ENCODE peak calls at places on chromosomes 2 and 18, in eight cellular contexts. N is HepG2; B is foreskin keratinocyte; Q is right atrium auricular region; T is CD4-positive, alpha-beta T cell; V is OCI-LY7; E is pancreas; I is BJ. R is an unnamed sample.

GRCh38 chr18:35143615-35144596 is 96.9 kb upstream of the ZNF397 start:
- DNase-seq in V (peak), N (peak), E (peak), Q (no peak), B (peak), I (no peak), T (peak), R (peak)

GRCh38 chr2:85095094-85095493 is 38.1 kb upstream of the TCF7L1 start:
- DNase-seq in E (no peak), I (no peak), V (no peak), T (no peak), Q (no peak), N (no peak), B (no peak), R (no peak)

GRCh38 chr18:68997845-68998244 is 200.0 kb downstream of the CCDC102B start:
- DNase-seq in V (no peak), E (no peak), T (no peak), B (no peak), N (no peak), I (no peak), Q (no peak), R (no peak)

GRCh38 chr2:205139822-205140612 is 542.3 kb upstream of the NRP2 start:
- DNase-seq in Q (no peak), T (no peak), E (no peak), B (no peak), V (no peak), N (no peak), I (no peak), R (no peak)

GRCh38 chr2:43221660-43222471 is 4.5 kb downstream of the ZFP36L2 start:
- DNase-seq in N (peak), I (peak), V (peak), Q (peak), E (peak), B (peak), T (peak), R (peak)

GRCh38 chr18:77081387-77081773 is 51.2 kb downstream of the MBP start:
- DNase-seq in N (no peak), B (no peak), Q (no peak), V (no peak), I (no peak), E (no peak), T (no peak), R (no peak)

GRCh38 chr18:59140287-59140885 is 702 bp downstream of the SEC11C start:
- DNase-seq in B (peak), Q (no peak), N (peak), I (no peak), E (peak), V (no peak), T (no peak), R (no peak)

GRCh38 chr18:28158083-28158581 is 18.8 kb downstream of the CDH2 start:
- DNase-seq in N (no peak), E (no peak), V (no peak), Q (no peak), I (no peak), T (no peak), B (no peak), R (no peak)

GRCh38 chr2:218897394-218898108 is 16.9 kb downstream of the WNT10A start:
- DNase-seq in E (no peak), B (no peak), N (no peak), I (no peak), Q (peak), T (no peak), V (no peak), R (no peak)

GRCh38 chr2:65281626-65282351 is 54.2 kb downstream of the ACTR2 start:
- DNase-seq in I (no peak), Q (peak), N (no peak), B (no peak), V (no peak), E (no peak), T (no peak), R (no peak)

GRCh38 chr2:175414872-175415487 is 233.5 kb upstream of the ATP5MC3 start:
- DNase-seq in I (peak), T (no peak), N (peak), B (no peak), E (peak), V (peak), Q (peak), R (peak)

GRCh38 chr18:48360376-48361021 is 48.7 kb downstream of the ZBTB7C start:
- DNase-seq in I (no peak), T (no peak), Q (peak), B (no peak), V (no peak), N (no peak), E (no peak), R (no peak)

GRCh38 chr2:3605013-3605961 is 10.4 kb downstream of the COLEC11 start:
- DNase-seq in V (peak), I (no peak), E (peak), B (no peak), Q (peak), T (peak), N (peak), R (peak)

GRCh38 chr18:24631238-24632025 is 171.0 kb downstream of the HRH4 start:
- DNase-seq in Q (no peak), T (no peak), B (no peak), E (no peak), I (no peak), V (no peak), N (no peak), R (peak)

GRCh38 chr2:46334389-46335345 is 37.5 kb downstream of the EPAS1 start:
- DNase-seq in T (no peak), E (no peak), N (no peak), Q (no peak), B (peak), V (no peak), I (peak), R (no peak)

GRCh38 chr18:33906046-33906445 is 318.7 kb downstream of the NOL4 start:
- DNase-seq in E (no peak), T (no peak), V (no peak), I (no peak), Q (no peak), B (no peak), N (no peak), R (no peak)

GRCh38 chr2:231361701-231362588 is 33.6 kb upstream of the B3GNT7 start:
- DNase-seq in T (no peak), B (no peak), N (no peak), Q (no peak), I (no peak), E (no peak), V (peak), R (peak)

GRCh38 chr2:51697095-51697494 is 665.2 kb upstream of the NRXN1 start:
- DNase-seq in Q (no peak), E (no peak), V (no peak), N (peak), T (no peak), B (no peak), I (no peak), R (no peak)

GRCh38 chr2:99818842-99819241 is 323.5 kb downstream of the AFF3 start:
- DNase-seq in B (no peak), E (no peak), V (peak), T (no peak), N (peak), Q (no peak), I (no peak), R (no peak)

GRCh38 chr18:58231930-58232329 is 187.9 kb downstream of the NEDD4L start:
- DNase-seq in Q (no peak), V (no peak), N (peak), I (no peak), T (no peak), E (no peak), B (no peak), R (no peak)

GRCh38 chr2:113979172-113980128 is 89.6 kb downstream of the ACTR3 start:
- DNase-seq in Q (no peak), B (no peak), T (peak), V (peak), E (no peak), N (no peak), I (no peak), R (peak)

GRCh38 chr2:168603439-168603961 is 147.4 kb downstream of the CERS6 start:
- DNase-seq in B (no peak), I (no peak), T (no peak), Q (no peak), N (no peak), V (no peak), E (no peak), R (no peak)

GRCh38 chr18:79934311-79935097 is 16.9 kb downstream of the SLC66A2 start:
- DNase-seq in N (peak), Q (no peak), I (no peak), E (peak), T (no peak), V (no peak), B (no peak), R (no peak)

GRCh38 chr18:9856097-9856496 is 29.7 kb upstream of the TXNDC2 start:
- DNase-seq in I (no peak), N (no peak), E (no peak), V (no peak), T (no peak), B (no peak), Q (no peak), R (no peak)

GRCh38 chr2:232438951-232439757 is 16.8 kb upstream of the ALPI start:
- DNase-seq in E (no peak), Q (no peak), T (peak), V (peak), N (no peak), B (no peak), I (no peak), R (no peak)

GRCh38 chr2:159661286-159661685 is 44.9 kb upstream of the BAZ2B start:
- DNase-seq in T (no peak), Q (no peak), V (no peak), E (no peak), I (no peak), N (no peak), B (no peak), R (no peak)

GRCh38 chr2:63819765-63820717 is 21.7 kb upstream of the UGP2 start:
- DNase-seq in I (no peak), N (peak), T (no peak), Q (peak), B (no peak), E (peak), V (peak), R (no peak)

GRCh38 chr18:12420831-12421421 is 13.2 kb downstream of the PRELID3A start:
- DNase-seq in I (no peak), V (peak), E (no peak), Q (no peak), N (peak), T (no peak), B (no peak), R (no peak)

GRCh38 chr2:8306530-8307351 is 375.1 kb upstream of the ID2 start:
- DNase-seq in B (no peak), T (no peak), V (no peak), E (no peak), Q (peak), I (no peak), N (no peak), R (no peak)

GRCh38 chr2:96872591-96873349 is 2.9 kb upstream of the SEMA4C start:
- DNase-seq in V (no peak), I (no peak), E (no peak), T (no peak), N (no peak), Q (no peak), B (no peak), R (peak)

GRCh38 chr18:76594966-76595365 is 99.9 kb upstream of the ZNF516 start:
- DNase-seq in B (no peak), V (no peak), I (no peak), N (no peak), Q (no peak), E (no peak), T (no peak), R (no peak)

GRCh38 chr18:28175930-28176673 is 828 bp downstream of the CDH2 start:
- DNase-seq in N (no peak), I (no peak), V (no peak), E (no peak), B (no peak), T (no peak), Q (no peak), R (no peak)

GRCh38 chr2:112692496-112692911 is 28.3 kb upstream of the NT5DC4 start:
- DNase-seq in N (peak), Q (peak), B (peak), E (peak), I (peak), V (peak), T (peak), R (peak)
- TF ChIP-seq CTCF in N (peak), Q (no peak), B (peak), E (no peak), I (no peak), V (no peak), T (no peak), R (no peak)

GRCh38 chr2:224849264-224849663 is 133.1 kb upstream of the CCDC195 start:
- DNase-seq in T (no peak), Q (no peak), I (no peak), N (no peak), B (no peak), E (no peak), V (no peak), R (peak)
- TF ChIP-seq CTCF in T (no peak), Q (no peak), I (no peak), N (no peak), B (peak), E (no peak), V (no peak), R (no peak)

DNA sequence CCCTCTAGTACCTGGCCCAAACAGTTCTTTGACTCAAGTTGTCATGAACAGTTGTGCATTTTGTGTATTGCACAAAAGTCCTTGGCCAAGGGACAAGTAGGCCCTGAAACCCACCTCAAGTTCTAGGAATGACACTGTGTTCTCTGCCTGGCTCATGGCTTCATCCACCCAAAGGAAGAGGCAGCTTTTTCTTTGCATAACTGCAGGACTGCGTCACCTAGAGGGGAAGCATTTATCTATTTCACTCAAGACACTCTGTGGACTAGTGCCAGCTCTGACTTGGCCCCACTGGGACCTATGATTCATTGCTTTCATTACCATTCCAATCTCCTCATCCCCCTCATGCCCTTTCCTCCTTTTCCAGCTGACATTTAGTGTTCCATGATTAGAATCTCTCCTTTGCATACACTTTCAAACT is 119.3 kb upstream of the SIX2 start:
- DNase-seq in B (peak), T (no peak), I (peak), N (no peak), V (no peak), E (peak), Q (no peak), R (no peak)
- TF ChIP-seq CTCF in B (peak), T (no peak), I (peak), N (no peak), V (no peak), E (no peak), Q (no peak), R (no peak)

GRCh38 chr2:107338059-107338458 is 452.1 kb upstream of the ST6GAL2 start:
- DNase-seq in Q (no peak), B (no peak), N (no peak), E (no peak), V (no peak), I (no peak), T (no peak), R (no peak)

GRCh38 chr2:107337209-107337898 is 451.4 kb upstream of the ST6GAL2 start:
- DNase-seq in N (no peak), B (no peak), Q (no peak), E (no peak), I (no peak), T (no peak), V (no peak), R (no peak)

GRCh38 chr2:107338571-107338970 is 452.6 kb upstream of the ST6GAL2 start:
- DNase-seq in E (no peak), T (no peak), Q (no peak), B (no peak), N (no peak), I (no peak), V (no peak), R (no peak)

GRCh38 chr2:107334311-107334710 is 448.3 kb upstream of the ST6GAL2 start:
- DNase-seq in I (no peak), N (no peak), B (no peak), V (no peak), E (no peak), Q (no peak), T (no peak), R (no peak)

DNA sequence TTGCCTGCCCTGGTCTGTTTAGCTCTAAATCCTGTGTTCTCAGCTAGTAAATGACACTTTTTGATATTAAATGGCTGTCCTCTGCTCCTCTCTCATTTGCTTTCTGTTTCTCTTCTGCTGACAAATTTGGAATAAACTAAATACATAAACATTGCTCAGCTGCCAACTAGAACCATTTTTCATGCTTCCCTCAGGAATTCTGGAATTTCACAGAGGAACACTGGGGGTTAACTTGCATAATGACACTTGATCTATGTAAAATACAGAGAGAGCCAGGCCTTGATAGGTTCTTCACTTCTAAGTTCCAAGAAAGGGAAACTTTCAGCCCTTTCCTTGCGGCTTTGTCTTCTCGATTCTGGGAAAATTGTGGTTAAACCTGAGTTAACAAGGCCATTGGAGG is 450.6 kb upstream of the ST6GAL2 start:
- DNase-seq in Q (no peak), E (no peak), I (no peak), N (no peak), T (no peak), B (no peak), V (no peak), R (no peak)
- TF ChIP-seq CTCF in Q (no peak), E (no peak), I (no peak), N (no peak), T (no peak), B (no peak), V (no peak), R (no peak)

GRCh38 chr2:240685771-240686371 is 3.2 kb upstream of the AQP12B start:
- DNase-seq in I (no peak), B (no peak), V (no peak), Q (peak), N (no peak), E (peak), T (no peak), R (no peak)
- TF ChIP-seq CTCF in I (no peak), B (no peak), V (no peak), Q (no peak), N (no peak), E (no peak), T (no peak), R (no peak)